ENCODE peak calls at places on chromosome 15, in seven cellular contexts. One of them, this sample, is unnamed.

GRCh38 chr15:71748327-71748726 is 62.0 kb upstream of the NR2E3 start:
- DNase-seq in ovary: no peak
- DNase-seq in Calu3: peak; percentile 59
- DNase-seq in uterus: no peak
- DNase-seq in iPS-NIHi11: no peak
- DNase-seq in MG63: peak; percentile 77
- DNase-seq in cerebellum: no peak
- DNase-seq in this sample: no peak

GRCh38 chr15:59295742-59296090 is 77.0 kb downstream of the MYO1E start:
- DNase-seq in MG63: no peak
- DNase-seq in ovary: no peak
- DNase-seq in iPS-NIHi11: no peak
- DNase-seq in uterus: no peak
- DNase-seq in Calu3: no peak
- DNase-seq in cerebellum: no peak
- DNase-seq in this sample: no peak

GRCh38 chr15:71251548-71252035 is 136.3 kb downstream of the THSD4 start:
- DNase-seq in Calu3: no peak
- DNase-seq in cerebellum: no peak
- DNase-seq in uterus: no peak
- DNase-seq in ovary: no peak
- DNase-seq in iPS-NIHi11: no peak
- DNase-seq in MG63: no peak
- DNase-seq in this sample: no peak

GRCh38 chr15:100918690-100919480 is at the start of gene LRRK1:
- DNase-seq in cerebellum: no peak
- DNase-seq in MG63: peak; percentile 74
- DNase-seq in uterus: peak; percentile 43
- DNase-seq in Calu3: peak; percentile 72
- DNase-seq in ovary: peak; percentile 69
- DNase-seq in iPS-NIHi11: peak; percentile 68
- DNase-seq in this sample: no peak

GRCh38 chr15:46260937-46261336 is 626.1 kb downstream of the SQOR start:
- DNase-seq in MG63: no peak
- DNase-seq in cerebellum: no peak
- DNase-seq in Calu3: peak; percentile 9
- DNase-seq in iPS-NIHi11: peak; percentile 12
- DNase-seq in ovary: no peak
- DNase-seq in uterus: no peak
- DNase-seq in this sample: peak; percentile 13

GRCh38 chr15:75069301-75069925 is 46.0 kb downstream of the PPCDC start:
- DNase-seq in Calu3: no peak
- DNase-seq in MG63: no peak
- DNase-seq in cerebellum: no peak
- DNase-seq in iPS-NIHi11: no peak
- DNase-seq in ovary: peak; percentile 10
- DNase-seq in uterus: no peak
- DNase-seq in this sample: no peak

GRCh38 chr15:84874991-84875390 is 9.5 kb upstream of the SLC28A1 start:
- DNase-seq in ovary: no peak
- DNase-seq in cerebellum: peak; percentile 28
- DNase-seq in iPS-NIHi11: no peak
- DNase-seq in MG63: no peak
- DNase-seq in uterus: no peak
- DNase-seq in Calu3: no peak
- DNase-seq in this sample: no peak

GRCh38 chr15:80468776-80469175 is 64.6 kb downstream of the ARNT2 start:
- DNase-seq in Calu3: no peak
- DNase-seq in ovary: no peak
- DNase-seq in cerebellum: no peak
- DNase-seq in MG63: no peak
- DNase-seq in uterus: no peak
- DNase-seq in iPS-NIHi11: peak; percentile 24
- DNase-seq in this sample: no peak

GRCh38 chr15:55526559-55527036 is 18.6 kb upstream of the DNAAF4 start:
- DNase-seq in iPS-NIHi11: peak; percentile 59
- DNase-seq in uterus: no peak
- DNase-seq in Calu3: peak; percentile 38
- DNase-seq in cerebellum: no peak
- DNase-seq in MG63: peak; percentile 21
- DNase-seq in ovary: no peak
- DNase-seq in this sample: peak; percentile 42

GRCh38 chr15:38611228-38611627 is 46.6 kb upstream of the RASGRP1 start:
- DNase-seq in ovary: no peak
- DNase-seq in cerebellum: no peak
- DNase-seq in uterus: no peak
- DNase-seq in MG63: no peak
- DNase-seq in iPS-NIHi11: no peak
- DNase-seq in Calu3: no peak
- DNase-seq in this sample: no peak

GRCh38 chr15:101153801-101154656 is 97.8 kb downstream of the CHSY1 start:
- DNase-seq in MG63: no peak
- DNase-seq in Calu3: no peak
- DNase-seq in cerebellum: no peak
- DNase-seq in uterus: no peak
- DNase-seq in iPS-NIHi11: no peak
- DNase-seq in ovary: peak; percentile 29
- DNase-seq in this sample: no peak

GRCh38 chr15:57334257-57334656 is 42.0 kb upstream of the CGNL1 start:
- DNase-seq in cerebellum: no peak
- DNase-seq in ovary: no peak
- DNase-seq in MG63: peak; percentile 75
- DNase-seq in uterus: no peak
- DNase-seq in Calu3: peak; percentile 76
- DNase-seq in iPS-NIHi11: no peak
- DNase-seq in this sample: no peak

GRCh38 chr15:26634319-26634718 is 138.5 kb downstream of the GABRB3 start:
- DNase-seq in cerebellum: no peak
- DNase-seq in ovary: no peak
- DNase-seq in iPS-NIHi11: no peak
- DNase-seq in Calu3: no peak
- DNase-seq in uterus: no peak
- DNase-seq in MG63: no peak
- DNase-seq in this sample: no peak

GRCh38 chr15:45499426-45499825 is 23.1 kb downstream of the SLC30A4 start:
- DNase-seq in ovary: no peak
- DNase-seq in uterus: no peak
- DNase-seq in iPS-NIHi11: no peak
- DNase-seq in Calu3: no peak
- DNase-seq in MG63: no peak
- DNase-seq in cerebellum: no peak
- DNase-seq in this sample: no peak

GRCh38 chr15:52567886-52568568 is 803 bp downstream of the ARPP19 start:
- DNase-seq in uterus: no peak
- DNase-seq in ovary: no peak
- DNase-seq in Calu3: peak; percentile 43
- DNase-seq in MG63: peak; percentile 35
- DNase-seq in cerebellum: no peak
- DNase-seq in iPS-NIHi11: peak; percentile 34
- DNase-seq in this sample: no peak

This sample was measured in NT2/D1.